ENCODE peak calls at places on chromosome 21, in six cellular contexts. One of them, this sample, is unnamed.

GRCh38 chr21:45114475-45114874 is 40.1 kb downstream of the ADARB1 start:
- DNase-seq in cardiac muscle cell: no peak
- DNase-seq in transverse colon: no peak
- DNase-seq in GM12864: no peak
- DNase-seq in CD8-positive, alpha-beta T cell: no peak
- DNase-seq in WTC11: no peak
- DNase-seq in this sample: no peak

GRCh38 chr21:35084869-35085268 is 35.8 kb upstream of the RUNX1 start:
- DNase-seq in cardiac muscle cell: no peak
- DNase-seq in transverse colon: no peak
- DNase-seq in GM12864: no peak
- DNase-seq in CD8-positive, alpha-beta T cell: no peak
- DNase-seq in WTC11: no peak
- DNase-seq in this sample: no peak

GRCh38 chr21:34890724-34891609 is 158.1 kb downstream of the RUNX1 start:
- DNase-seq in cardiac muscle cell: peak; percentile 38
- DNase-seq in transverse colon: peak; percentile 30
- DNase-seq in GM12864: no peak
- DNase-seq in CD8-positive, alpha-beta T cell: no peak
- DNase-seq in WTC11: peak; percentile 42
- DNase-seq in this sample: no peak

GRCh38 chr21:34223376-34223775 is 140.4 kb upstream of the KCNE2 start:
- DNase-seq in cardiac muscle cell: no peak
- DNase-seq in transverse colon: no peak
- DNase-seq in GM12864: no peak
- DNase-seq in CD8-positive, alpha-beta T cell: no peak
- DNase-seq in WTC11: no peak
- DNase-seq in this sample: no peak

GRCh38 chr21:39385299-39386145 is 36.6 kb upstream of the HMGN1 start:
- DNase-seq in cardiac muscle cell: no peak
- DNase-seq in transverse colon: peak; percentile 90
- DNase-seq in GM12864: no peak
- DNase-seq in CD8-positive, alpha-beta T cell: peak; percentile 58
- DNase-seq in WTC11: no peak
- DNase-seq in this sample: no peak

GRCh38 chr21:14075346-14076142 is 135.2 kb downstream of the LIPI start:
- DNase-seq in cardiac muscle cell: no peak
- DNase-seq in transverse colon: no peak
- DNase-seq in GM12864: no peak
- DNase-seq in CD8-positive, alpha-beta T cell: no peak
- DNase-seq in WTC11: no peak
- DNase-seq in this sample: no peak

GRCh38 chr21:32537569-32537881 is 47.8 kb downstream of the TCP10L start:
- DNase-seq in cardiac muscle cell: no peak
- DNase-seq in transverse colon: no peak
- DNase-seq in GM12864: no peak
- DNase-seq in CD8-positive, alpha-beta T cell: no peak
- DNase-seq in WTC11: no peak
- DNase-seq in this sample: no peak

GRCh38 chr21:37984416-37984815 is 68.2 kb upstream of the KCNJ6 start:
- DNase-seq in cardiac muscle cell: no peak
- DNase-seq in transverse colon: no peak
- DNase-seq in GM12864: no peak
- DNase-seq in CD8-positive, alpha-beta T cell: no peak
- DNase-seq in WTC11: no peak
- DNase-seq in this sample: no peak

GRCh38 chr21:40667964-40668363 is 179.0 kb downstream of the DSCAM start:
- DNase-seq in cardiac muscle cell: no peak
- DNase-seq in transverse colon: no peak
- DNase-seq in GM12864: no peak
- DNase-seq in CD8-positive, alpha-beta T cell: no peak
- DNase-seq in WTC11: no peak
- DNase-seq in this sample: no peak

GRCh38 chr21:43355196-43355924 is 71.6 kb downstream of the SIK1 start:
- DNase-seq in cardiac muscle cell: no peak
- DNase-seq in transverse colon: no peak
- DNase-seq in GM12864: no peak
- DNase-seq in CD8-positive, alpha-beta T cell: no peak
- DNase-seq in WTC11: no peak
- DNase-seq in this sample: no peak

GRCh38 chr21:43354016-43354420 is 72.9 kb downstream of the SIK1 start:
- DNase-seq in cardiac muscle cell: no peak
- DNase-seq in transverse colon: peak; percentile 57
- DNase-seq in GM12864: no peak
- DNase-seq in CD8-positive, alpha-beta T cell: no peak
- DNase-seq in WTC11: no peak
- DNase-seq in this sample: no peak

GRCh38 chr21:43354666-43355065 is 72.3 kb downstream of the SIK1 start:
- DNase-seq in cardiac muscle cell: no peak
- DNase-seq in transverse colon: no peak
- DNase-seq in GM12864: no peak
- DNase-seq in CD8-positive, alpha-beta T cell: no peak
- DNase-seq in WTC11: no peak
- DNase-seq in this sample: no peak

GRCh38 chr21:43357708-43358430 is 69.1 kb downstream of the SIK1 start:
- DNase-seq in cardiac muscle cell: no peak
- DNase-seq in transverse colon: no peak
- DNase-seq in GM12864: no peak
- DNase-seq in CD8-positive, alpha-beta T cell: no peak
- DNase-seq in WTC11: no peak
- DNase-seq in this sample: no peak

DNA sequence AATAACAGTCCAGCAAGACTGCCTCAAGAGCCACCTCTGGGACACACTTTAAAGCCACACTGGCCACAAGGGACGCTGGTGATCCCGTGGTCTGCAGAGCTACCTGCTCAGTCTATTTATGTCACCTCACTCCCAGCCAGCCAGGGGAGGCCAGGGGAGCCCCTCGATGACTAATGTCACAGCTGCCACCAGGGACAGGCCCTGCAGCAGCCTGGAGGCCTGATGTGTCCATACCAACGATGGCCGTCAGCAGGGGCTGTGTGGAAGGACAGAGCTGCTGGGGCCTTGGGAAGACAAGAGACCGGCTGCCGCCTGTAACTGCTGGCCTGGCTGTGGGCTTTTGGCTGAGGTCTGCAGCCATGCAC is 71.0 kb downstream of the SIK1 start:
- DNase-seq in cardiac muscle cell: peak; percentile 59
- DNase-seq in transverse colon: no peak
- DNase-seq in GM12864: no peak
- DNase-seq in CD8-positive, alpha-beta T cell: no peak
- DNase-seq in WTC11: no peak
- DNase-seq in this sample: no peak
- TF ChIP-seq CTCF in cardiac muscle cell: no peak
- TF ChIP-seq CTCF in transverse colon: no peak
- TF ChIP-seq CTCF in GM12864: peak; percentile 70
- TF ChIP-seq CTCF in CD8-positive, alpha-beta T cell: no peak
- TF ChIP-seq CTCF in WTC11: no peak
- TF ChIP-seq CTCF in this sample: peak; percentile 21

DNA sequence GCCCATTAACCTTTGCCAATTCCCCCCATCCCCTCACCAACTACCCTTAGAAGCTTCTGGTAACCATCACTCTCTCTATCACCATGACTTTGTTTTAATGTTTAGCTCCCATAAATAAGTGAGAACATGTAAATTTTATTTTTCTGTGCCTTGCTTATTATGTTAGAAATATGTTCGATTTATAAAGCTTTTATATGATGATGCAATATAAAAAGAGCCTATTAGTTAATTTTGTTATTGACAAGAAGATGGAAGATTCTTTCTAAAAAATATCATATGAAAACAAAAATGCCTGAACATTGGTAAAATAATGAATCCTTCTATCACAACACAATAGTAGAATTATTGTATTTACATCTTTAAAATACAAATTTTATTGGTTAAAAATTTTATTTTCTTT is 836.1 kb upstream of the TMPRSS15 start:
- DNase-seq in cardiac muscle cell: no peak
- DNase-seq in transverse colon: no peak
- DNase-seq in GM12864: no peak
- DNase-seq in CD8-positive, alpha-beta T cell: no peak
- DNase-seq in WTC11: no peak
- DNase-seq in this sample: no peak
- TF ChIP-seq CTCF in cardiac muscle cell: no peak
- TF ChIP-seq CTCF in transverse colon: no peak
- TF ChIP-seq CTCF in GM12864: no peak
- TF ChIP-seq CTCF in CD8-positive, alpha-beta T cell: no peak
- TF ChIP-seq CTCF in WTC11: no peak
- TF ChIP-seq CTCF in this sample: no peak

GRCh38 chr21:36103434-36103833 is 31.4 kb upstream of the CBR3 start:
- DNase-seq in cardiac muscle cell: no peak
- DNase-seq in transverse colon: no peak
- DNase-seq in GM12864: no peak
- DNase-seq in CD8-positive, alpha-beta T cell: no peak
- DNase-seq in WTC11: no peak
- DNase-seq in this sample: no peak

GRCh38 chr21:36105327-36105842 is 29.5 kb upstream of the CBR3 start:
- DNase-seq in cardiac muscle cell: no peak
- DNase-seq in transverse colon: no peak
- DNase-seq in GM12864: no peak
- DNase-seq in CD8-positive, alpha-beta T cell: no peak
- DNase-seq in WTC11: no peak
- DNase-seq in this sample: no peak

GRCh38 chr21:36109868-36110267 is 25.0 kb upstream of the CBR3 start:
- DNase-seq in cardiac muscle cell: no peak
- DNase-seq in transverse colon: no peak
- DNase-seq in GM12864: no peak
- DNase-seq in CD8-positive, alpha-beta T cell: no peak
- DNase-seq in WTC11: no peak
- DNase-seq in this sample: no peak

GRCh38 chr21:36100971-36101641 is 31.3 kb downstream of the CBR1 start:
- DNase-seq in cardiac muscle cell: no peak
- DNase-seq in transverse colon: no peak
- DNase-seq in GM12864: no peak
- DNase-seq in CD8-positive, alpha-beta T cell: no peak
- DNase-seq in WTC11: no peak
- DNase-seq in this sample: no peak

DNA sequence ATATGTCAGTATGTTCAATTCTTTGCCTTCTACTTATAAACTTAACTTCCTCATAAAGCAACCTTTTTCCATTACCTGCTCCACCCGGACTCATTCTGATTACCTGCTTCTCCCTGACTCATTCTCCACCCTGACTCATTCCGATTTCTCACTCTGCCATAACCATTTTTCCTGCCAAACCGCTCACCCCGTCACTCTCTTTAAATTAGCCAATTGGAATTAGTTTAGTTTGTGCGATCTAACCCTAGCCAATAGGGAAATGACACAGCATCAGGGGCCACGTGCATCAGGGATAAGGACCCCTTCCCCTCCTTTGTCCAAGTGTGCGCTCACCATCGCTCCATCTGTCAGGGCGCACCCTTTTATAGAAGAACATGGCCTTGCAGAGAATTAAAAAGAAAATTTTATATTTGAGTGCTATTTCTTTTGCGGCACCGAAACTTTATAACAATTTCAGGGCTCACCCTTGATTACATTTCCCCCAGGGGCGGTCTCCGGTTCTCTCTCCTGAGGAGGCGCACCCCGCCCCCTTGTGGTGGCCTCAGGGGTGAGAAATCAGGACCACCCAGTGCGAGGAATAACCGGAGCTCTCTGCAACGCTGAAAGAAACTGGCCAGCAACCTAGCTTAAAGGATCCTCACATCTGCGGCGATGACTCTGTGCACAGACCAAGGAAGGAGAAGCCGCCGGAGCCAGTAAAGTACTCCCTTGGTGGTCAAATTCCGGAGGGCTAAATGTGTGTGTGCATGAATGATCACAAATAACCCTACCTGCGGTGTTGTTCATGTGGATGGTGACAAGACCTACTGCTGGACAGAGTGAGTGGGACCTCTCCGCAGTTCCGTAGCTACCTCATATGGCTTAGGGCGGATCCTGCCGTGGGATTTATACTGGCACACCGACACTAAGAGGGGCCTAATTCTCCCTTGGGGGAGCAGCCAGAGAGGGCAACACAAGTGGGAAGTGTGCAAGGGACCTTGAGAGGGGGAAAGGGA is 30.3 kb upstream of the CBR3 start:
- DNase-seq in cardiac muscle cell: peak; percentile 83
- DNase-seq in transverse colon: peak; percentile 34
- DNase-seq in GM12864: no peak
- DNase-seq in CD8-positive, alpha-beta T cell: peak; percentile 70
- DNase-seq in WTC11: peak; percentile 88
- DNase-seq in this sample: peak; percentile 15
- TF ChIP-seq CTCF in cardiac muscle cell: peak; percentile 64
- TF ChIP-seq CTCF in transverse colon: peak; percentile 49
- TF ChIP-seq CTCF in GM12864: no peak
- TF ChIP-seq CTCF in CD8-positive, alpha-beta T cell: peak; percentile 63
- TF ChIP-seq CTCF in WTC11: peak; percentile 64
- TF ChIP-seq CTCF in this sample: peak; percentile 59

GRCh38 chr21:20045197-20045596 is 953.0 kb upstream of the NCAM2 start:
- DNase-seq in cardiac muscle cell: no peak
- DNase-seq in transverse colon: no peak
- DNase-seq in GM12864: no peak
- DNase-seq in CD8-positive, alpha-beta T cell: no peak
- DNase-seq in WTC11: no peak
- DNase-seq in this sample: no peak

GRCh38 chr21:20040768-20041167 is 957.4 kb upstream of the NCAM2 start:
- DNase-seq in cardiac muscle cell: peak; percentile 22
- DNase-seq in transverse colon: no peak
- DNase-seq in GM12864: no peak
- DNase-seq in CD8-positive, alpha-beta T cell: no peak
- DNase-seq in WTC11: no peak
- DNase-seq in this sample: no peak
- TF ChIP-seq CTCF in cardiac muscle cell: no peak
- TF ChIP-seq CTCF in transverse colon: peak; percentile 18
- TF ChIP-seq CTCF in GM12864: no peak
- TF ChIP-seq CTCF in CD8-positive, alpha-beta T cell: no peak
- TF ChIP-seq CTCF in WTC11: no peak
- TF ChIP-seq CTCF in this sample: peak; percentile 48

GRCh38 chr21:36429672-36430546 is 44.7 kb downstream of the CHAF1B start:
- DNase-seq in cardiac muscle cell: peak; percentile 72
- DNase-seq in transverse colon: peak; percentile 43
- DNase-seq in GM12864: peak; percentile 49
- DNase-seq in CD8-positive, alpha-beta T cell: peak; percentile 68
- DNase-seq in WTC11: peak; percentile 47
- DNase-seq in this sample: peak; percentile 51
- TF ChIP-seq CTCF in cardiac muscle cell: peak; percentile 19
- TF ChIP-seq CTCF in transverse colon: no peak
- TF ChIP-seq CTCF in GM12864: peak; percentile 42
- TF ChIP-seq CTCF in CD8-positive, alpha-beta T cell: no peak
- TF ChIP-seq CTCF in WTC11: no peak
- TF ChIP-seq CTCF in this sample: peak; percentile 49